ENCODE peak calls at places on chromosomes 12 and 14, in seven cellular contexts. Y, A, P, Z, M, J and I are unnamed samples.
A peak's percentile ranks its signal among the peaks of the same experiment; 100 is the strongest.

GRCh38 chr14:102849522-102850379 is 72.5 kb downstream of the TRAF3 start:
- DNase-seq in Y (peak; percentile 20), A (no peak), P (no peak), Z (no peak), M (no peak), J (no peak), I (no peak)

GRCh38 chr14:92610849-92611271 is 97.3 kb downstream of the RIN3 start:
- DNase-seq in Y (no peak), A (no peak), P (no peak), Z (no peak), M (no peak), J (no peak), I (no peak)

GRCh38 chr12:56013482-56013881 is 7.4 kb upstream of the IKZF4 start:
- DNase-seq in Y (no peak), A (no peak), P (no peak), Z (no peak), M (no peak), J (no peak), I (no peak)

GRCh38 chr12:76083761-76084276 is 666 bp downstream of the NAP1L1 start:
- DNase-seq in Y (peak; percentile 63), A (peak; percentile 93), P (peak; percentile 20), Z (peak; percentile 84), M (no peak), J (no peak), I (peak; percentile 80)

GRCh38 chr12:94603434-94604068 is 46.8 kb downstream of the TMCC3 start:
- DNase-seq in Y (no peak), A (peak; percentile 75), P (no peak), Z (peak; percentile 78), M (peak; percentile 28), J (no peak), I (peak; percentile 65)

GRCh38 chr12:25755681-25756260 is 202.7 kb upstream of the LMNTD1 start:
- DNase-seq in Y (no peak), A (no peak), P (no peak), Z (no peak), M (no peak), J (no peak), I (no peak)

GRCh38 chr14:77153802-77154201 is 12.2 kb upstream of the ZDHHC22 start:
- DNase-seq in Y (no peak), A (no peak), P (no peak), Z (no peak), M (no peak), J (no peak), I (no peak)

GRCh38 chr12:76024102-76024781 is 7.3 kb downstream of the PHLDA1 start:
- DNase-seq in Y (no peak), A (no peak), P (no peak), Z (no peak), M (no peak), J (no peak), I (no peak)

GRCh38 chr14:46054526-46054925 is 597.1 kb downstream of the RPL10L start:
- DNase-seq in Y (peak; percentile 72), A (no peak), P (peak; percentile 0), Z (no peak), M (no peak), J (no peak), I (no peak)

GRCh38 chr12:29152223-29152868 is 3.3 kb downstream of the FAR2 start:
- DNase-seq in Y (no peak), A (no peak), P (no peak), Z (no peak), M (no peak), J (no peak), I (no peak)

GRCh38 chr14:102390064-102390463 is 27.3 kb downstream of the TECPR2 start:
- DNase-seq in Y (peak; percentile 39), A (no peak), P (no peak), Z (no peak), M (no peak), J (no peak), I (no peak)

GRCh38 chr14:104810316-104810715 is 9.4 kb downstream of the ZBTB42 start:
- DNase-seq in Y (no peak), A (no peak), P (no peak), Z (no peak), M (no peak), J (no peak), I (no peak)

GRCh38 chr12:100554608-100555077 is 18.8 kb upstream of the GAS2L3 start:
- DNase-seq in Y (peak; percentile 93), A (peak; percentile 93), P (peak; percentile 72), Z (no peak), M (peak; percentile 69), J (peak; percentile 12), I (peak; percentile 10)

GRCh38 chr12:124786065-124786964 is 77.3 kb downstream of the SCARB1 start:
- DNase-seq in Y (peak; percentile 92), A (peak; percentile 95), P (peak; percentile 76), Z (no peak), M (no peak), J (peak; percentile 86), I (no peak)

GRCh38 chr14:51873221-51873893 is 12.9 kb downstream of the GNG2 start:
- DNase-seq in Y (peak; percentile 94), A (no peak), P (peak; percentile 87), Z (peak; percentile 69), M (no peak), J (peak; percentile 26), I (peak; percentile 54)

GRCh38 chr12:132178801-132179401 is 34.6 kb downstream of the NOC4L start:
- DNase-seq in Y (no peak), A (peak; percentile 44), P (no peak), Z (no peak), M (no peak), J (peak; percentile 57), I (peak; percentile 39)

GRCh38 chr12:68406134-68406576 is 74.0 kb upstream of the MDM1 start:
- DNase-seq in Y (peak; percentile 95), A (peak; percentile 52), P (peak; percentile 65), Z (no peak), M (peak; percentile 75), J (no peak), I (no peak)

GRCh38 chr14:68943107-68943506 is 36.0 kb downstream of the ACTN1 start:
- DNase-seq in Y (no peak), A (no peak), P (no peak), Z (no peak), M (no peak), J (no peak), I (no peak)

GRCh38 chr14:74609721-74610120 is 2.3 kb downstream of the LTBP2 start:
- DNase-seq in Y (peak; percentile 33), A (no peak), P (no peak), Z (no peak), M (no peak), J (no peak), I (no peak)

GRCh38 chr14:103709814-103710213 is 5.4 kb downstream of the XRCC3 start:
- DNase-seq in Y (no peak), A (no peak), P (no peak), Z (no peak), M (no peak), J (no peak), I (no peak)

GRCh38 chr14:92619671-92620437 is 106.3 kb downstream of the RIN3 start:
- DNase-seq in Y (peak; percentile 65), A (no peak), P (no peak), Z (no peak), M (no peak), J (no peak), I (no peak)

GRCh38 chr12:31474751-31475150 is 116.2 kb downstream of the DENND5B start:
- DNase-seq in Y (no peak), A (no peak), P (no peak), Z (no peak), M (no peak), J (no peak), I (no peak)

GRCh38 chr14:96362071-96362964 is 823 bp downstream of the ATG2B start:
- DNase-seq in Y (peak; percentile 37), A (peak; percentile 33), P (no peak), Z (peak; percentile 59), M (peak; percentile 35), J (peak; percentile 31), I (peak; percentile 62)

GRCh38 chr12:87820524-87821194 is 208.5 kb downstream of the C12orf50 start:
- DNase-seq in Y (peak; percentile 44), A (no peak), P (peak; percentile 24), Z (no peak), M (no peak), J (no peak), I (no peak)

GRCh38 chr12:57236925-57237652 is 7.6 kb downstream of the SHMT2 start:
- DNase-seq in Y (peak; percentile 55), A (no peak), P (no peak), Z (peak; percentile 67), M (no peak), J (no peak), I (peak; percentile 31)

GRCh38 chr14:91399868-91400640 is 17.6 kb downstream of the CCDC88C start:
- DNase-seq in Y (no peak), A (peak; percentile 60), P (no peak), Z (no peak), M (no peak), J (peak; percentile 33), I (no peak)

GRCh38 chr14:104694991-104695659 is 5.7 kb downstream of the INF2 start:
- DNase-seq in Y (no peak), A (no peak), P (no peak), Z (no peak), M (no peak), J (no peak), I (peak; percentile 37)

GRCh38 chr12:76634074-76634570 is 74.6 kb upstream of the OSBPL8 start:
- DNase-seq in Y (no peak), A (peak; percentile 50), P (no peak), Z (no peak), M (no peak), J (no peak), I (no peak)

GRCh38 chr12:27244680-27245005 is 557 bp downstream of the STK38L start:
- DNase-seq in Y (peak; percentile 65), A (no peak), P (no peak), Z (no peak), M (no peak), J (no peak), I (no peak)

GRCh38 chr12:104166465-104166864 is 28.5 kb upstream of the NFYB start:
- DNase-seq in Y (peak; percentile 56), A (no peak), P (peak; percentile 49), Z (no peak), M (no peak), J (no peak), I (no peak)

GRCh38 chr14:103867523-103867953 is 20.2 kb upstream of the PPP1R13B start:
- DNase-seq in Y (no peak), A (no peak), P (no peak), Z (no peak), M (no peak), J (no peak), I (no peak)

GRCh38 chr12:124992874-124993567 is 424 bp upstream of the BRI3BP start:
- DNase-seq in Y (peak; percentile 28), A (peak; percentile 97), P (no peak), Z (peak; percentile 86), M (peak; percentile 90), J (peak; percentile 91), I (peak; percentile 88)

GRCh38 chr14:99274346-99275221 is 2.6 kb upstream of the BCL11B start:
- DNase-seq in Y (peak; percentile 64), A (peak; percentile 96), P (no peak), Z (peak; percentile 83), M (peak; percentile 55), J (peak; percentile 74), I (peak; percentile 66)

GRCh38 chr12:8781326-8781725 is 41.1 kb upstream of the A2ML1 start:
- DNase-seq in Y (no peak), A (no peak), P (no peak), Z (no peak), M (no peak), J (no peak), I (no peak)

GRCh38 chr12:49784756-49785409 is 43.3 kb downstream of the NCKAP5L start:
- DNase-seq in Y (peak; percentile 62), A (no peak), P (no peak), Z (no peak), M (no peak), J (no peak), I (no peak)

GRCh38 chr14:62939970-62940369 is 105.3 kb downstream of the KCNH5 start:
- DNase-seq in Y (no peak), A (no peak), P (no peak), Z (no peak), M (no peak), J (no peak), I (no peak)

GRCh38 chr12:15540025-15540424 is 217.7 kb downstream of the PTPRO start:
- DNase-seq in Y (peak; percentile 33), A (no peak), P (no peak), Z (no peak), M (no peak), J (no peak), I (no peak)

GRCh38 chr14:51852541-51852940 is 7.9 kb upstream of the GNG2 start:
- DNase-seq in Y (peak; percentile 46), A (no peak), P (no peak), Z (no peak), M (no peak), J (no peak), I (no peak)